ENCODE peak calls at places on chromosomes 5 and 9, in seven cellular contexts. Y is CD8-positive, alpha-beta memory T cell; A is small intestine; N is CD8-positive, alpha-beta T cell; K is adipocyte; D is MM.1S; J is CD4-positive, alpha-beta memory T cell. U is an unnamed sample.
A peak's percentile ranks its signal among the peaks of the same experiment; 100 is the strongest.

GRCh38 chr5:145568581-145568980 is 266.6 kb downstream of the PRELID2 start:
- DNase-seq in Y (no peak), A (no peak), N (no peak), K (peak; percentile 50), D (no peak), J (no peak), U (peak; percentile 30)

GRCh38 chr9:131027872-131028179 is 18.9 kb downstream of the LAMC3 start:
- DNase-seq in Y (no peak), A (no peak), N (no peak), K (no peak), D (no peak), J (no peak), U (no peak)

GRCh38 chr5:573976-574375 is 38.2 kb upstream of the CEP72 start:
- DNase-seq in Y (no peak), A (no peak), N (no peak), K (no peak), D (no peak), J (no peak), U (no peak)

GRCh38 chr9:27467486-27467885 is 56.6 kb upstream of the IFNK start:
- DNase-seq in Y (no peak), A (no peak), N (no peak), K (no peak), D (no peak), J (no peak), U (no peak)

GRCh38 chr5:178365501-178366440 is 133.2 kb upstream of the PHYKPL start:
- DNase-seq in Y (no peak), A (no peak), N (no peak), K (no peak), D (no peak), J (no peak), U (no peak)

GRCh38 chr5:525164-525761 is 1.0 kb upstream of the SLC9A3 start:
- DNase-seq in Y (no peak), A (no peak), N (peak; percentile 18), K (no peak), D (no peak), J (no peak), U (no peak)

GRCh38 chr5:168131519-168131918 is 159.9 kb upstream of the WWC1 start:
- DNase-seq in Y (no peak), A (no peak), N (no peak), K (no peak), D (no peak), J (no peak), U (no peak)

GRCh38 chr5:126139086-126139485 is 284.1 kb upstream of the GRAMD2B start:
- DNase-seq in Y (no peak), A (no peak), N (no peak), K (peak; percentile 31), D (peak; percentile 2), J (no peak), U (no peak)

GRCh38 chr5:137466888-137467287 is 32.2 kb downstream of the SPOCK1 start:
- DNase-seq in Y (no peak), A (no peak), N (no peak), K (no peak), D (no peak), J (no peak), U (peak; percentile 3)

GRCh38 chr5:78060421-78060820 is 234.1 kb downstream of the AP3B1 start:
- DNase-seq in Y (no peak), A (no peak), N (no peak), K (peak; percentile 33), D (no peak), J (no peak), U (peak; percentile 10)

DNA sequence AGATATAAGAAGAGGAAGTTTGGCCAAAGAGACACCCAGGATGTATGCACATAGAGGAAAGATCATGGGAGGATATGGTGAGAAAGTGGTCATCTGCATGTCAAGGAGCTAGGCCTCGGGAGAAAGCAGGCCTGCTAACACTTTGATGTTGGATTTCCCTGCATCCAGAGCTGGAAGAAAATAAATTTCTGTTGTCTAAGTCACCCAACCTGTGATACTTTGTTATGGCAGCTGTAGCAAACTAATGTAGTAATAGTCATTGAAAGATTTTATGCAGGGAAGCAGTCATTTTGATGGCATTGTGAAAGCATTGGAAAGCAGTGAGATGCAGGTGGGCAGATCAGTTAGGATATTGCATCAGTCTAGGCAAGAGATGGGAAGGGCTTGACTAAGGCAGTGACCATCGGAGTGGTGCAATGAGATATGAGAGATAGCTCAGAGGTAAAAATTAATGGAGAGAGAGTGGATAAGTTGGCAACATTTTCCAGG is 24.5 kb upstream of the FOCAD start:
- DNase-seq in Y (no peak), A (no peak), N (no peak), K (no peak), D (no peak), J (no peak), U (no peak)
- H3K4me3 ChIP-seq in Y (no peak overlapping the region), A (no peak overlapping the region), N (no peak overlapping the region), K (peak overlapping the region; percentile 79), D (peak overlapping the region; percentile 68), J (no peak overlapping the region), U (no peak overlapping the region)

DNA sequence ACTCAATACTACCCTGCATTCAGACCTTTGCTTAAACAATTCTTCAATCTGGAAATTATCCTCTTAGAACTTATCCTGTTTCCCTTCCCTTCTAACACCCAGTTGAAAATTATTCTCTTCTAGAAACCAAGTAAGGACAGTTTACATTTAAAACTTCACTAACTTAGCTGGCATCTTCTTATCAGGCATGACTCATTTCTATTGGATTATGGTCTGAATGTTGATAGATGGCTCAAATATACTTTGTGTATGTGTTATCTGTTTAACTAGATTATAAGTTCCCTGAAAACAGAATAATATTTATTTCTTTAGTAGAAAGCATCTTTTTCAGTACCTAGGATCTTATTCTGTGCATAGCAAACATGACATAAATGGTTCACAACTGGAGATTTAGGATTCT is 161.9 kb downstream of the PPP2R2B start:
- DNase-seq in Y (no peak), A (no peak), N (no peak), K (no peak), D (no peak), J (no peak), U (peak; percentile 70)
- H3K4me3 ChIP-seq in Y (no peak overlapping the region), A (no peak overlapping the region), N (no peak overlapping the region), K (no peak overlapping the region), D (no peak overlapping the region), J (no peak overlapping the region), U (no peak overlapping the region)

GRCh38 chr9:120919639-120920494 is 6.7 kb downstream of the TRAF1 start:
- DNase-seq in Y (peak; percentile 49), A (no peak), N (peak; percentile 43), K (peak; percentile 80), D (no peak), J (no peak), U (no peak)

GRCh38 chr9:120921751-120922181 is 4.8 kb downstream of the TRAF1 start:
- DNase-seq in Y (no peak), A (no peak), N (no peak), K (no peak), D (no peak), J (no peak), U (no peak)

GRCh38 chr9:120918931-120919638 is 7.5 kb downstream of the TRAF1 start:
- DNase-seq in Y (no peak), A (no peak), N (no peak), K (peak; percentile 72), D (no peak), J (no peak), U (peak; percentile 47)

GRCh38 chr9:120922404-120923173 is 4.0 kb downstream of the TRAF1 start:
- DNase-seq in Y (no peak), A (no peak), N (no peak), K (no peak), D (no peak), J (no peak), U (no peak)

GRCh38 chr9:120920495-120921178 is 6.0 kb downstream of the TRAF1 start:
- DNase-seq in Y (no peak), A (no peak), N (no peak), K (no peak), D (no peak), J (no peak), U (no peak)
- H3K4me3 ChIP-seq in Y (peak overlapping the region; percentile 42), A (no peak overlapping the region), N (peak overlapping the region; percentile 10), K (no peak overlapping the region), D (no peak overlapping the region), J (peak overlapping the region; percentile 43), U (no peak overlapping the region)

GRCh38 chr5:123035320-123035949 is 1.1 kb downstream of the PPIC start:
- DNase-seq in Y (no peak), A (peak; percentile 80), N (no peak), K (peak; percentile 61), D (peak; percentile 88), J (no peak), U (peak; percentile 28)
- H3K4me3 ChIP-seq in Y (no peak overlapping the region), A (peak overlapping the region; percentile 91), N (no peak overlapping the region), K (peak overlapping the region; percentile 92), D (peak overlapping the region; percentile 91), J (peak overlapping the region; percentile 11), U (peak overlapping the region; percentile 80)

GRCh38 chr5:131633830-131634229 is 1.2 kb downstream of the RAPGEF6 start:
- DNase-seq in Y (no peak), A (no peak), N (no peak), K (no peak), D (peak; percentile 25), J (no peak), U (no peak)
- H3K4me3 ChIP-seq in Y (peak overlapping the region; percentile 74), A (peak overlapping the region; percentile 64), N (peak overlapping the region; percentile 83), K (peak overlapping the region; percentile 97), D (peak overlapping the region; percentile 68), J (peak overlapping the region; percentile 67), U (peak overlapping the region; percentile 87)

GRCh38 chr5:10637944-10638343 is 74.1 kb downstream of the ANKRD33B start:
- DNase-seq in Y (no peak), A (no peak), N (no peak), K (no peak), D (no peak), J (no peak), U (no peak)
- H3K4me3 ChIP-seq in Y (no peak overlapping the region), A (no peak overlapping the region), N (no peak overlapping the region), K (no peak overlapping the region), D (no peak overlapping the region), J (no peak overlapping the region), U (no peak overlapping the region)

DNA sequence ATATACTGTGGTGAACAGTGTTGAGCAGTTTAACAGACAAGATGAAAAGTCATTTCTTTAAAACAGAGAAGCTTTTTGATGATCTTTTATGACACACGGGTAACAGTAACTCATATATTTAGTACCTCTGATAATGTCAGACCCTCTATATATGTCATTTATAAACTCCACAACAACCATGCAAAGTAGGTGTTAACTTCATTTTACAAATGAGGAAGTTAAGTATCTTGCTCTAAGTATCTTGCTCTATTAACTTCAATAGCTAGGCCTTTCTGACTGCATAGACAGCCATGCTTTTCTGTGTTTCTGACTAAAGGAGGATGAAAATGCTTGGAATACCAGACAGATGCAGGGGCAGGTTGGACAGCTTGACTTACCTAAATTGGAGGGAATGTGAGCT is 1.8 kb downstream of the NUDT2 start:
- DNase-seq in Y (no peak), A (no peak), N (no peak), K (no peak), D (no peak), J (no peak), U (no peak)
- H3K4me3 ChIP-seq in Y (no peak overlapping the region), A (no peak overlapping the region), N (no peak overlapping the region), K (no peak overlapping the region), D (no peak overlapping the region), J (no peak overlapping the region), U (no peak overlapping the region)

U was measured in fibroblast of villous mesenchyme.